ENCODE peak calls at places on chromosomes 13 and 19, in five cellular contexts. E is lower leg skin; Y is stimulated activated CD4-positive, alpha-beta T cell treated with anti-CD3 and anti-CD28 coated beads, Interleukin-2, amount 100 ng/mL, for 48 hours; L is midbrain; W is naive thymus-derived CD4-positive, alpha-beta T cell. V is an unnamed sample.

GRCh38 chr19:40200352-40201099 is 9.3 kb downstream of the MAP3K10 start:
- DNase-seq in L (no peak), Y (no peak), W (no peak), E (no peak), V (no peak)

GRCh38 chr19:38142176-38143035 is 81.6 kb downstream of the DPF1 start:
- DNase-seq in E (no peak), L (peak; percentile 73), Y (peak; percentile 27), W (no peak), V (peak; percentile 27)

GRCh38 chr19:1627194-1627593 is 21.9 kb upstream of the UQCR11 start:
- DNase-seq in E (no peak), W (no peak), Y (no peak), L (no peak), V (no peak)

GRCh38 chr19:33379151-33379829 is 5.8 kb downstream of the CEBPG start:
- DNase-seq in L (no peak), Y (no peak), E (peak; percentile 69), W (no peak), V (no peak)

GRCh38 chr13:35472308-35473008 is 4.0 kb downstream of the MAB21L1 start:
- DNase-seq in L (no peak), E (no peak), W (no peak), Y (no peak), V (no peak)

GRCh38 chr19:56554272-56554869 is 12.9 kb upstream of the ZNF470 start:
- DNase-seq in W (no peak), L (no peak), E (no peak), Y (no peak), V (no peak)

GRCh38 chr19:3760871-3761361 is 576 bp downstream of the APBA3 start:
- DNase-seq in Y (no peak), E (no peak), W (no peak), L (no peak), V (no peak)

GRCh38 chr19:8209965-8210659 is 942 bp downstream of the CERS4 start:
- DNase-seq in Y (no peak), L (no peak), W (no peak), E (no peak), V (no peak)

GRCh38 chr13:78976696-78977095 is 317.7 kb upstream of the OBI1 start:
- DNase-seq in L (no peak), Y (no peak), W (no peak), E (no peak), V (no peak)